ENCODE peak calls at places on chromosomes 3 and 15, in six cellular contexts. G, F, V, Q, A and E are unnamed samples.
A peak's percentile ranks its signal among the peaks of the same experiment; 100 is the strongest.

GRCh38 chr15:74200394-74200793 is 2.2 kb downstream of the STRA6 start:
- DNase-seq in V (peak; percentile 17), A (no peak), F (no peak), G (peak; percentile 77), Q (no peak), E (peak; percentile 84)

GRCh38 chr15:51883436-51883835 is 54.0 kb downstream of the TMOD3 start:
- DNase-seq in F (no peak), G (no peak), V (no peak), A (no peak), Q (no peak), E (no peak)

GRCh38 chr3:167350245-167350862 is 29.7 kb downstream of the ZBBX start:
- DNase-seq in V (peak; percentile 4), F (peak; percentile 5), Q (peak; percentile 1), G (peak; percentile 0), A (no peak), E (peak; percentile 54)

GRCh38 chr3:197792019-197792647 is 1.1 kb downstream of the LRCH3 start:
- DNase-seq in F (no peak), G (no peak), V (peak; percentile 57), Q (peak; percentile 41), A (no peak), E (no peak)

GRCh38 chr3:95154775-95155174 is 1091.9 kb downstream of the NSUN3 start:
- DNase-seq in F (no peak), A (no peak), V (no peak), G (no peak), Q (no peak), E (no peak)

GRCh38 chr3:142355692-142356091 is 92.1 kb downstream of the XRN1 start:
- DNase-seq in V (no peak), A (peak; percentile 30), G (no peak), Q (no peak), F (no peak), E (no peak)

GRCh38 chr3:44228894-44229293 is 12.8 kb upstream of the TOPAZ1 start:
- DNase-seq in A (no peak), G (no peak), V (no peak), F (no peak), Q (no peak), E (no peak)

GRCh38 chr3:187130346-187131066 is 8.8 kb downstream of the RPL39L start:
- DNase-seq in F (no peak), Q (no peak), A (no peak), G (no peak), V (peak; percentile 83), E (no peak)

GRCh38 chr15:83613716-83614115 is 40.2 kb upstream of the ADAMTSL3 start:
- DNase-seq in A (no peak), V (no peak), F (no peak), Q (no peak), G (no peak), E (no peak)

GRCh38 chr3:41188291-41188690 is 11.0 kb upstream of the CTNNB1 start:
- DNase-seq in F (no peak), A (no peak), Q (no peak), G (no peak), V (no peak), E (no peak)

GRCh38 chr15:75235760-75236729 is 22.1 kb upstream of the GOLGA6C start:
- DNase-seq in Q (no peak), F (no peak), A (no peak), G (no peak), V (no peak), E (no peak)

GRCh38 chr3:36944012-36944640 is 728 bp downstream of the TRANK1 start:
- DNase-seq in F (no peak), Q (no peak), G (peak; percentile 44), V (peak; percentile 61), A (no peak), E (peak; percentile 42)

GRCh38 chr3:61820306-61820992 is 259.1 kb downstream of the PTPRG start:
- DNase-seq in G (no peak), A (no peak), F (no peak), Q (no peak), V (no peak), E (peak; percentile 22)

GRCh38 chr15:25829075-25829474 is 34.1 kb downstream of the ATP10A start:
- DNase-seq in Q (no peak), G (no peak), A (no peak), F (no peak), V (no peak), E (no peak)

GRCh38 chr3:46359748-46360509 is 6.0 kb downstream of the CCR2 start:
- DNase-seq in Q (no peak), V (no peak), G (no peak), F (no peak), A (peak; percentile 68), E (peak; percentile 41)

GRCh38 chr15:73988075-73988969 is 3.8 kb downstream of the STOML1 start:
- DNase-seq in Q (no peak), A (no peak), G (no peak), V (no peak), F (no peak), E (no peak)

GRCh38 chr15:78054971-78055370 is 22.5 kb downstream of the TBC1D2B start:
- DNase-seq in V (no peak), G (no peak), A (no peak), Q (no peak), F (no peak), E (no peak)

GRCh38 chr15:32698773-32699390 is 18.9 kb upstream of the GREM1 start:
- DNase-seq in V (no peak), F (no peak), Q (no peak), A (no peak), G (no peak), E (no peak)

GRCh38 chr3:24355806-24356205 is 138.8 kb downstream of the THRB start:
- DNase-seq in A (no peak), F (no peak), Q (no peak), V (peak; percentile 11), G (no peak), E (no peak)

GRCh38 chr3:63523100-63523499 is 129.4 kb upstream of the SNTN start:
- DNase-seq in F (no peak), V (no peak), A (no peak), Q (no peak), G (no peak), E (peak; percentile 2)

GRCh38 chr3:127220497-127220896 is 27.6 kb downstream of the PRR23E start:
- DNase-seq in A (peak; percentile 56), F (no peak), G (no peak), V (no peak), Q (no peak), E (no peak)

GRCh38 chr3:185308126-185308754 is 54.4 kb upstream of the EHHADH start:
- DNase-seq in G (no peak), Q (peak; percentile 79), F (peak; percentile 71), A (peak; percentile 49), V (peak; percentile 68), E (peak; percentile 73)
- TF ChIP-seq MYC in G (no peak), Q (no peak), F (no peak), A (no peak), V (no peak), E (no peak)

GRCh38 chr15:40146037-40146436 is 14.8 kb upstream of the BUB1B start:
- DNase-seq in F (no peak), V (no peak), Q (no peak), A (no peak), G (no peak), E (no peak)
- TF ChIP-seq MAX in F (no peak), V (no peak), Q (no peak), A (no peak), G (no peak), E (no peak)

GRCh38 chr3:66441124-66441523 is 59.7 kb downstream of the LRIG1 start:
- DNase-seq in A (no peak), V (peak; percentile 59), Q (no peak), G (no peak), F (no peak), E (no peak)

GRCh38 chr3:66443404-66443803 is 57.4 kb downstream of the LRIG1 start:
- DNase-seq in G (no peak), A (no peak), F (no peak), Q (no peak), V (no peak), E (no peak)

GRCh38 chr3:66441692-66442091 is 59.1 kb downstream of the LRIG1 start:
- DNase-seq in F (no peak), G (no peak), V (no peak), A (no peak), Q (no peak), E (no peak)

GRCh38 chr3:66444146-66444644 is 56.6 kb downstream of the LRIG1 start:
- DNase-seq in Q (no peak), A (no peak), F (no peak), V (no peak), G (no peak), E (no peak)

DNA sequence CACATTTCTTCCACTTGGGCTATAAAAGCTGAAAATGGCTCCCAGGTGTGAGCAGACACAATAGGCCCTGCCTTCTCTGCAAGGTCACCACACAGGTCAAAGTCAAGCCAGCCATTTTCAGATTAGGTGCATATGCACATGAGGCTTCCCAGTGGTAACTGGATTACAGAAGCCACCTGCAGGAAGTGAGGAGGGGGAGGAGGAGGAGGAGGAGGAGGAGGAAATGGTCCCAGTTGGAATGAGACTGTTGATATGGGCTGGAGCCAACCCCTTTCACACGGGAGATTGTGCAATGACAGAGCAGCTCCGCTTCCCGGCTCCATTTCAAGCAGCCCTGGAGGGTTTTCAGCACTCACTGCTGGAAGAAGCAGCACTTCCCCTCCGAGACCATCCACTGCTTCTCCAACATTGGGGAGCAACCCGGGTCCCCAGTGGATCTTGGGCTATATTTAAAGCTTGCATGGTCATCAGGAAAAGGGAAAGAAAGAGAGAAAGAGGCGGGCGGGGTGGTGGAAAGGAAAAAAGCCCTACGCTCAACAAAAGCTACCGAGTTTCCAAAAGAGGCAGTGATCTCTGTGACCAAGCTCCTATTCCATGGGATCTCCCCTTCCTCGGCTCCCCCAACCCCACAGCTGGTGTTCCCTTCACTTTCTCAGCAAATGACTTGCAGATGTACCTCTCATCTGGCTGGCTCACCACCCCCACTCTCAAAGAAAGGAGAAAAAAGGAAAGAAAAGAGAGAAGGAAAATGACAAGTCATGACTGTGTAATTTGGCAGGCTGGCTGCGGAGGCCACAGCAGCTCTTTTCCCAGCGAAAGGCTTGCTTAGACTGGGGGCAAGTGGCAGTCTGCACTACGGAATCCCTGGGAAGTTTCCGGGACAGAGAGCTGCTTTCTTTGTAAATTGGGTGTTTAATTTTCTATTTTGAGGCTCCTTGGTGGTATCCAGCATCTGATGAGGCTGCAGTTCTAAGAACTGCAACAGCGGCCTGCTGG is 58.3 kb downstream of the LRIG1 start:
- DNase-seq in V (peak; percentile 92), Q (peak; percentile 2), A (no peak), G (no peak), F (peak; percentile 75), E (no peak)
- TF ChIP-seq POLR2A in V (no peak), Q (no peak), A (no peak), G (no peak), F (no peak), E (no peak)

DNA sequence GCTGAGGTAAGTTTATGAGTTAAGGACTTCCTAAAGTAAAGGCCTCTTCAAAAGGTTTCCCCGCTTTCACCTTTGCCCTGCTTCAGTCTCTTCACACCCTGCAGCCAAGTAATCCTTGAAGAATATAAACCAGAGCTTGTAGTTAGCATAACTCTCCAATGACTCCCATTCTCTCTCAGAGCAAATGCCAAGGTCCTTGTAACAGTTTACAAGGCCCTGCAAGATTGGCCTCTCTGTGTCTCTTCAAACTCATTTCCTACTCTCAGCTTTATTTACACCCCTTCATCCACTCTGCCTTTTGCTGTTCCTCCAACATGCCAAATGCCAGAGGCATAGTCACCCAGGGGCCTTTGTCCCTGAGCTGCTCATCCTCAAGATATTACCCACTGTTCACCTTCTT is 60.5 kb upstream of the MME start:
- DNase-seq in V (no peak), Q (no peak), F (no peak), A (no peak), G (no peak), E (no peak)
- TF ChIP-seq MYC in V (no peak), Q (no peak), F (no peak), A (no peak), G (no peak), E (no peak)

GRCh38 chr15:59688383-59688887 is 685 bp downstream of the BNIP2 start:
- DNase-seq in V (peak; percentile 79), G (peak; percentile 25), F (peak; percentile 42), Q (peak; percentile 46), A (peak; percentile 7), E (peak; percentile 81)
- TF ChIP-seq MAX in V (no peak), G (no peak), F (no peak), Q (no peak), A (no peak), E (peak; percentile 25)